ENCODE peak calls at places on chromosome 12, in five cellular contexts. E is activated T-helper 17 cell treated with anti-CD3 and anti-CD28 coated beads, Interleukin-2, amount 50 U/mL, for 72 hours; Z is HCT116; F is activated naive CD4-positive, alpha-beta T cell treated with anti-CD3 and anti-CD28 coated beads, Interleukin-2, amount 50 U/mL, for 72 hours; I is Right ventricle myocardium inferior. G is an unnamed sample.

GRCh38 chr12:64083285-64084210 is 138.5 kb downstream of the KICS2 start:
- ATAC-seq in E (no peak), I (peak; percentile 92), F (no peak), Z (no peak), G (no peak)

GRCh38 chr12:31238764-31239387 is 87.1 kb downstream of the SINHCAF start:
- ATAC-seq in Z (peak; percentile 89), I (peak; percentile 68), F (peak; percentile 85), E (peak; percentile 67), G (peak; percentile 72)

GRCh38 chr12:115485503-115485902 is 792.0 kb downstream of the MED13L start:
- ATAC-seq in F (no peak), Z (no peak), E (no peak), I (no peak), G (no peak)

GRCh38 chr12:65511927-65512326 is 233.4 kb downstream of the MSRB3 start:
- ATAC-seq in Z (no peak), F (no peak), E (no peak), I (no peak), G (no peak)

GRCh38 chr12:57631566-57632368 is 1.2 kb downstream of the B4GALNT1 start:
- ATAC-seq in F (peak; percentile 1), E (peak; percentile 2), Z (peak; percentile 7), I (peak; percentile 23), G (no peak)

GRCh38 chr12:6116481-6117021 is 7.9 kb downstream of the VWF start:
- ATAC-seq in F (no peak), Z (peak; percentile 32), E (no peak), I (no peak), G (no peak)

GRCh38 chr12:56753566-56753965 is 1.4 kb upstream of the PRIM1 start:
- ATAC-seq in E (no peak), Z (no peak), I (no peak), F (no peak), G (no peak)

GRCh38 chr12:106642991-106643390 is 60.2 kb downstream of the RFX4 start:
- ATAC-seq in F (no peak), I (no peak), Z (peak; percentile 67), E (no peak), G (no peak)

GRCh38 chr12:107379852-107380567 is 286.7 kb upstream of the CRY1 start:
- ATAC-seq in I (no peak), F (no peak), E (no peak), Z (peak; percentile 70), G (no peak)

GRCh38 chr12:111276189-111276588 is 92.7 kb downstream of the PHETA1 start:
- ATAC-seq in Z (no peak), E (no peak), I (no peak), F (no peak), G (no peak)

GRCh38 chr12:75913502-75914110 is 118.0 kb downstream of the PHLDA1 start:
- ATAC-seq in I (peak; percentile 79), E (peak; percentile 95), F (peak; percentile 96), Z (peak; percentile 56), G (peak; percentile 38)

GRCh38 chr12:11756022-11756421 is 106.5 kb downstream of the ETV6 start:
- ATAC-seq in Z (no peak), E (no peak), F (no peak), I (peak; percentile 80), G (no peak)

GRCh38 chr12:67651380-67651695 is 2.8 kb downstream of the DYRK2 start:
- ATAC-seq in F (peak; percentile 25), I (no peak), E (peak; percentile 47), Z (no peak), G (no peak)

GRCh38 chr12:96295532-96296160 is 101.5 kb downstream of the ELK3 start:
- ATAC-seq in F (peak; percentile 95), E (peak; percentile 66), I (no peak), Z (no peak), G (no peak)

GRCh38 chr12:116790066-116790465 is 52.0 kb downstream of the RNFT2 start:
- ATAC-seq in Z (no peak), F (no peak), I (no peak), E (no peak), G (no peak)

GRCh38 chr12:104494816-104495158 is 38.0 kb downstream of the CHST11 start:
- ATAC-seq in I (peak; percentile 26), F (peak; percentile 83), Z (no peak), E (peak; percentile 65), G (peak; percentile 48)